ENCODE peak calls at places on chromosomes 3 and 15, in four cellular contexts. N is activated B cell treated with CpG ODN at 0.5 μM for 24 hours, W is bronchial epithelial cell, J is kidney. V is an unnamed sample.

GRCh38 chr3:139617656-139618268 is 60.0 kb downstream of the NMNAT3 start:
- DNase-seq in N (no peak), W (no peak), J (no peak), V (no peak)

GRCh38 chr15:45670511-45670910 is 35.7 kb downstream of the SQOR start:
- DNase-seq in N (no peak), W (no peak), J (no peak), V (no peak)

GRCh38 chr3:141413387-141414140 is 45.3 kb downstream of the ZBTB38 start:
- DNase-seq in N (no peak), W (no peak), J (no peak), V (no peak)

GRCh38 chr3:184177331-184177731 is 2.7 kb downstream of the AP2M1 start:
- DNase-seq in N (no peak), W (no peak), J (no peak), V (peak)

GRCh38 chr3:30680789-30681188 is 74.4 kb downstream of the TGFBR2 start:
- DNase-seq in N (no peak), W (no peak), J (no peak), V (no peak)

GRCh38 chr3:111967651-111968274 is 11.1 kb upstream of the ABHD10 start:
- DNase-seq in N (peak), W (peak), J (peak), V (peak)

GRCh38 chr15:101320501-101321052 is 25.5 kb upstream of the SNRPA1 start:
- DNase-seq in N (no peak), W (peak), J (peak), V (no peak)

GRCh38 chr3:11283126-11283478 is 10.9 kb downstream of the ATG7 start:
- DNase-seq in N (no peak), W (no peak), J (no peak), V (no peak)

GRCh38 chr3:126525853-126526667 is 2.1 kb downstream of the CHST13 start:
- DNase-seq in N (no peak), W (no peak), J (peak), V (peak)

GRCh38 chr3:97613139-97613538 is 151.4 kb upstream of the ARL6 start:
- DNase-seq in N (no peak), W (no peak), J (no peak), V (no peak)

GRCh38 chr15:50135123-50135541 is 16.1 kb upstream of the ATP8B4 start:
- DNase-seq in N (no peak), W (no peak), J (no peak), V (no peak)

GRCh38 chr15:31274496-31275330 is 51.9 kb upstream of the KLF13 start:
- DNase-seq in N (peak), W (no peak), J (peak), V (no peak)

GRCh38 chr15:60591491-60592385 is 112.8 kb upstream of the ICE2 start:
- DNase-seq in N (peak), W (no peak), J (peak), V (peak)

GRCh38 chr3:184133840-184134745 is 1.1 kb upstream of the EIF2B5 start:
- DNase-seq in N (peak), W (peak), J (peak), V (peak)

GRCh38 chr3:42864321-42864950 is 11.2 kb downstream of the CYP8B1 start:
- DNase-seq in N (no peak), W (no peak), J (no peak), V (no peak)

GRCh38 chr3:14455571-14456317 is 53.3 kb downstream of the SLC6A6 start:
- DNase-seq in N (no peak), W (no peak), J (peak), V (no peak)

GRCh38 chr3:55434789-55435188 is 52.3 kb downstream of the WNT5A start:
- DNase-seq in N (no peak), W (peak), J (no peak), V (no peak)

GRCh38 chr15:76866716-76867321 is 38.3 kb downstream of the SCAPER start:
- DNase-seq in N (no peak), W (peak), J (no peak), V (no peak)

GRCh38 chr15:73956276-73957086 is 30.2 kb downstream of the LOXL1 start:
- DNase-seq in N (no peak), W (peak), J (peak), V (no peak)

GRCh38 chr15:73851679-73852078 is 21.7 kb upstream of the TBC1D21 start:
- DNase-seq in N (no peak), W (peak), J (no peak), V (no peak)

GRCh38 chr15:73989001-73989798 is 2.9 kb downstream of the STOML1 start:
- DNase-seq in N (no peak), W (peak), J (no peak), V (no peak)

GRCh38 chr3:3665546-3665945 is 133.7 kb upstream of the LRRN1 start:
- DNase-seq in N (no peak), W (peak), J (no peak), V (no peak)

GRCh38 chr3:54599741-54600140 is 328.1 kb downstream of the LRTM1 start:
- DNase-seq in N (no peak), W (no peak), J (no peak), V (no peak)

GRCh38 chr3:170835346-170835745 is 34.6 kb downstream of the RPL22L1 start:
- DNase-seq in N (no peak), W (no peak), J (no peak), V (no peak)

GRCh38 chr15:47974724-47975123 is 146.1 kb upstream of the SLC24A5 start:
- DNase-seq in N (no peak), W (peak), J (no peak), V (no peak)

GRCh38 chr15:90837052-90837621 is 31.3 kb upstream of the FURIN start:
- DNase-seq in N (no peak), W (no peak), J (no peak), V (no peak)

GRCh38 chr3:24137958-24138875 is 193.1 kb downstream of the NR1D2 start:
- DNase-seq in N (no peak), W (peak), J (peak), V (no peak)

GRCh38 chr3:183554377-183554776 is 1.1 kb downstream of the KLHL6 start:
- DNase-seq in N (no peak), W (peak), J (no peak), V (no peak)

GRCh38 chr15:74780983-74781672 is 752 bp upstream of the CSK start:
- DNase-seq in N (peak), W (peak), J (no peak), V (no peak)

GRCh38 chr15:41904487-41905359 is 10.9 kb upstream of the SPTBN5 start:
- DNase-seq in N (peak), W (peak), J (no peak), V (peak)

GRCh38 chr3:53162672-53163458 is 1.9 kb downstream of the PRKCD start:
- DNase-seq in N (peak), W (no peak), J (no peak), V (no peak)

GRCh38 chr3:136949708-136950107 is 8.1 kb upstream of the IL20RB start:
- DNase-seq in N (no peak), W (no peak), J (no peak), V (no peak)

GRCh38 chr3:114565201-114565600 is 271.4 kb downstream of the TIGIT start:
- DNase-seq in N (no peak), W (no peak), J (peak), V (no peak)

GRCh38 chr3:49880581-49881328 is 11.0 kb upstream of the CAMKV start:
- DNase-seq in N (no peak), W (no peak), J (no peak), V (peak)

GRCh38 chr3:159252772-159253384 is 451.0 kb downstream of the MFSD1 start:
- DNase-seq in N (no peak), W (peak), J (no peak), V (no peak)
- TF ChIP-seq CTCF in N (no peak), W (peak), J (peak), V (peak)

GRCh38 chr3:36803096-36803811 is 38.9 kb upstream of the DCLK3 start:
- DNase-seq in N (no peak), W (no peak), J (no peak), V (no peak)

GRCh38 chr3:36796896-36797295 is 32.5 kb upstream of the DCLK3 start:
- DNase-seq in N (no peak), W (peak), J (no peak), V (no peak)

GRCh38 chr3:36804295-36805055 is 40.1 kb upstream of the DCLK3 start:
- DNase-seq in N (no peak), W (no peak), J (no peak), V (peak)

GRCh38 chr3:36795622-36796021 is 31.3 kb upstream of the DCLK3 start:
- DNase-seq in N (no peak), W (no peak), J (no peak), V (no peak)

DNA sequence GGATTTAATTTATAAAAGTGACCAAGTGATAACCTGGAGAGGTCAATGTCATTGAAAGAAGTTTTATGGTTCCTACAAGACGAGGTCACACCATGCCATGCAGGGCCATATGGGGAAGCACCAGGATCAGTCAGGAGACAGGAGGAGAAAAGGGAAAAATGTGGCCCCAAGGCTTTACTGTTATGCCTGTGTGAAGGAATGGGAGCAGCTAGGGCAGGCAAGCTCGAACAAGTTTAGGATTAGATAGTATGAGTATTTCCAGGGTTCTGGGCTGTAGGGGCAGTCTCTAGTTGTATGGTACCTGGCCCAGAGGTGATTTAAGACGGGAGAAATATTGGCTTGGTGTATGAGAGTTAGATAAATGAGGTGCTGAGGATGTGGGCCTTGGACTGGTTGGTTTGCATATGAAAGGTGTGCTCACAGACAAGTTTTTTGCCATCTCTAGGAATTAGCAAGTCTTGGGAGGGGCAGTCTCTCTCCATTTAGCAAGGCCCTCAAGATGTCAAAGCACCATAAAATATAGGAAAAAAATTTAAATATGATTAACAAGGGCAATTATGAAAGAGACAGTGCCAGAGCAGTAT is 36.3 kb upstream of the DCLK3 start:
- DNase-seq in N (no peak), W (peak), J (no peak), V (no peak)
- TF ChIP-seq CTCF in N (no peak), W (no peak), J (no peak), V (no peak)

DNA sequence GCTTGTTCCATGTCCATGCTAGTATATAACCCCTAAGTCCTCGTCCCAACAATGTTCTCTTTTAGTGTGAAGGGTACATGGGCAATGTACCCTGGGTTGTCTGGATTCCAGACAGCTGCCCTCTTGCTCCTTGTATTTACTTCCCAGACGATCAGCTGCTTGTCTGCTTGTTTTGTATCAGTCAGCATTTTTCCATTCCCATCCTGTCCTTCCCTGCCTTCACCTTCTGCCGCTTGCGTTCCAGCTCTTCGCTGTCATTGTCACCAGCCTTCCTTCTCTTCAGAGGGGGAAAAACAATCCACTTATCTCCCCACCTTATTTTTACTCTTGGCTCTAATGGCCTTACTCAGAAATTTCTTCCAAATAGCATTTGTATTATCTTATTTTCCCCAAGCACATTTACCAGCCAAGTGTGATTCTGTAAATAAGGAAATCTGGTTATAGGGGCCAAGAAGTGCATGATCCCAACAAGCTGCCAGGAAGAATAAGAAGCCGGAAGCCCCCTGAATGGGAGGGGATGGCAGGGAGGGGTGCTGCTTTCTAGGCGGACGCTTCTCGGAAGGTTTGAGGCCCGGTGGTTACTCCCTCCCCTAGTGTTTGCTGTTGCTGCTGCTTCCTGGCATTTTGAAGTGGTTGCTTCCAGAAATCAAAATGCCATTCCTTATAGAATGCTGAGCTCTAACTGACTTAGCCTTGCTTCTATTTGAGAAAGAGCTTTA is 497.6 kb downstream of the NTRK3 start:
- DNase-seq in N (no peak), W (no peak), J (no peak), V (no peak)
- TF ChIP-seq CTCF in N (no peak), W (no peak), J (no peak), V (no peak)

DNA sequence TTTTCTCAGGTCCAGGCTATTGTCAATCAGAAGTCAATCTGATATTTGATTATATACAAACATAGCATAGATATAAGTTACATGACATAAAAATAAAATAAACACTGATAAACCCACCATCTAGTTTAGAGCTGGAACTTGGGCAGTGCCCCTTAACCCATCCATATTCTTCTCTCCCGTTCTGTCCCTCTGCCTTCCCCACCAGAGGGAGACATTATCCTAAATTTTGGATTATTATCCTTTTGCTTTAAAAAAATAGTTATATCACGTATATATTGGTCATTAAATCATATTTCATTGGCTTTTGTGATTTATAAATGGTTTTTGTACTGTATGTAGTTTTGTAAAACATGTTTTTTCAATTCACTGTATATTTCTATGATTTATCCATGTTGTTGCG is 107.9 kb downstream of the GMPS start:
- DNase-seq in N (no peak), W (no peak), J (no peak), V (no peak)
- TF ChIP-seq CTCF in N (no peak), W (no peak), J (no peak), V (peak)

GRCh38 chr3:71022552-71023335 is 560.8 kb downstream of the FOXP1 start:
- DNase-seq in N (no peak), W (no peak), J (no peak), V (no peak)
- TF ChIP-seq CTCF in N (no peak), W (peak), J (peak), V (no peak)

DNA sequence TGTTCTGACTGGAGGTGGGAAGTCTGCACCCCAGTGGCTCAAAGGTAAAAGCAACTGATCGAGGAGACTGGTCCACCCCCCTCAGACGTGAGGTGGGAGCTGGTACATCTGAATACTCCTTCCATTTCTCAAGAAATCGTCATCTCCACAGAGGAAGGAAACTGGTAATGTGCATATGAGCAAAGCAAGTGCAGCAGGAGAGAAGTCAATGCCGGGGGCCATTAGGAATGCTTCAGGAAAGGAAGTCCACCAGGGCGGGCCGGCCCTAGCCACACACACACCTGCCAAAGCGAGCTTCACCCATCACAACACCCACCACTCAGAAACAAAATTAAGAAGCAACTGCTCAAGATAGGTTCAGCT is 8.5 kb downstream of the TBC1D2B start:
- DNase-seq in N (no peak), W (no peak), J (no peak), V (no peak)
- TF ChIP-seq CTCF in N (no peak), W (no peak), J (no peak), V (no peak)

DNA sequence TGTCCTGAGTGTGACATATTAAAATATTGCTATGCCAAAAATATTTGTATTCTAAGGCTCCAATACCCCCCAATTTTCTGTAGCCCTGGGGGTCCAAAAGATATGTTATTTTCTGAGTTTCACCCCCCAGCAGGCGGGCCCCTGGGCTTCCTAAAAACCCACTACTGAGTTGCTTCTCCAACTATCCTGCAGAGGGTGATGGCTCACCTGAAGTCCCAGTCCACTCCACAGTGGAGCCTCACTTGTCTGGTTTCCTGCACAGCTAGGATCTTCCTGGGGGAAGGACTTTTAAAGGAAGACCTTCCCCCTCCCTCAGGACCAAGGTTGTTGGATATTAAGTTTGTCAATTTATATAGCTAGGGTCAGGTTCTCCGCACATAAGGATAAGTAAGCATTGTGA is 1181.4 kb downstream of the ROBO2 start:
- DNase-seq in N (no peak), W (no peak), J (no peak), V (no peak)
- TF ChIP-seq CTCF in N (no peak), W (peak), J (no peak), V (no peak)